ENCODE peak calls at places on chromosomes 11 and 22, in four cellular contexts. R is SK-MEL-5; Z is effector CD4-positive, alpha-beta T cell; G is activated T-helper 1 cell treated with anti-CD3 and anti-CD28 coated beads, Interleukin-12 subunit alpha, Interleukin-12 subunit beta, Interleukin-2, Interleukin-4 antibody, amounts not matched to agents 30 ng/mL and 10 ng/mL and 1 ng/mL, durations not matched to agents 14 hours and 24 hours and 36 hours. B is an unnamed sample.

GRCh38 chr11:70854891-70855556 is 397.4 kb downstream of the SHANK2 start:
- DNase-seq in Z (no peak), G (no peak), R (no peak), B (no peak)

GRCh38 chr11:7665473-7666291 is 7.6 kb downstream of the CYB5R2 start:
- DNase-seq in G (peak; percentile 63), R (peak; percentile 78), Z (peak; percentile 64), B (no peak)

GRCh38 chr11:66722745-66723651 is 6.0 kb downstream of the SPTBN2 start:
- DNase-seq in G (no peak), Z (no peak), R (no peak), B (no peak)

GRCh38 chr11:80118071-80118470 is 677.2 kb upstream of the TENM4 start:
- DNase-seq in R (no peak), G (no peak), Z (no peak), B (no peak)

GRCh38 chr11:77411717-77412441 is 62.0 kb downstream of the PAK1 start:
- DNase-seq in G (peak; percentile 80), Z (peak; percentile 61), R (peak; percentile 71), B (peak; percentile 48)

GRCh38 chr11:14386895-14387480 is 28.0 kb upstream of the RRAS2 start:
- DNase-seq in Z (no peak), R (no peak), G (no peak), B (no peak)

GRCh38 chr11:17457361-17458104 is 19.1 kb downstream of the ABCC8 start:
- DNase-seq in Z (no peak), G (no peak), R (no peak), B (no peak)

GRCh38 chr22:17803871-17804270 is 29.6 kb upstream of the BID start:
- DNase-seq in Z (no peak), R (no peak), G (no peak), B (no peak)

GRCh38 chr11:75347781-75348613 is 3.5 kb downstream of the ARRB1 start:
- DNase-seq in Z (no peak), R (no peak), G (no peak), B (no peak)

GRCh38 chr11:113874096-113874919 is 1.1 kb downstream of the USP28 start:
- DNase-seq in G (no peak), Z (no peak), R (peak; percentile 1), B (no peak)

GRCh38 chr11:32288276-32288675 is 147.1 kb downstream of the WT1 start:
- DNase-seq in G (no peak), Z (no peak), R (peak; percentile 7), B (no peak)

GRCh38 chr11:65932558-65932919 is 12.7 kb upstream of the TSGA10IP start:
- DNase-seq in R (peak; percentile 32), Z (no peak), G (no peak), B (no peak)

GRCh38 chr11:21554284-21554683 is 638.6 kb upstream of the ANO5 start:
- DNase-seq in G (no peak), Z (no peak), R (no peak), B (no peak)

GRCh38 chr11:72228229-72228843 is 3.8 kb downstream of the INPPL1 start:
- DNase-seq in R (no peak), Z (no peak), G (no peak), B (no peak)

B was measured in activated gamma-delta T cell.